ENCODE peak calls at places on chromosomes 1 and 21, in four cellular contexts. Q is fibroblast of pulmonary artery, S is right lobe of liver, F is left ventricle myocardium inferior. L is an unnamed sample.

GRCh38 chr1:48936436-48936835 is 159.7 kb upstream of the BEND5 start:
- DNase-seq in S (no peak), Q (peak; percentile 10), F (no peak), L (no peak)

GRCh38 chr21:41363370-41364270 is 1.8 kb downstream of the MX2 start:
- DNase-seq in F (no peak), Q (no peak), S (no peak), L (no peak)

GRCh38 chr1:114353233-114353632 is 157.8 kb downstream of the TRIM33 start:
- DNase-seq in S (peak; percentile 41), F (peak; percentile 71), Q (peak; percentile 88), L (peak; percentile 35)

GRCh38 chr1:26378088-26378878 is 5.7 kb upstream of the ZNF683 start:
- DNase-seq in S (no peak), F (no peak), Q (peak; percentile 96), L (no peak)

GRCh38 chr1:41580520-41581172 is 96.2 kb upstream of the EDN2 start:
- DNase-seq in F (no peak), S (no peak), Q (no peak), L (no peak)

GRCh38 chr1:25700124-25700523 is 83.5 kb downstream of the MAN1C1 start:
- DNase-seq in F (peak; percentile 81), S (no peak), Q (peak; percentile 80), L (no peak)

GRCh38 chr1:14181191-14181793 is 417.2 kb upstream of the KAZN start:
- DNase-seq in F (no peak), S (no peak), Q (no peak), L (no peak)

GRCh38 chr1:23278717-23279116 is 61.4 kb upstream of the HTR1D start:
- DNase-seq in S (no peak), F (no peak), Q (no peak), L (no peak)

GRCh38 chr1:67316180-67316902 is 8.7 kb downstream of the IL12RB2 start:
- DNase-seq in S (no peak), F (no peak), Q (no peak), L (no peak)

GRCh38 chr21:29403922-29404538 is 105.3 kb downstream of the BACH1 start:
- DNase-seq in S (no peak), F (no peak), Q (no peak), L (peak; percentile 52)

GRCh38 chr1:218664385-218665170 is 319.4 kb downstream of the TGFB2 start:
- DNase-seq in S (no peak), Q (no peak), F (no peak), L (no peak)

GRCh38 chr1:3542635-3543034 is 68.7 kb downstream of the MEGF6 start:
- DNase-seq in S (no peak), Q (no peak), F (no peak), L (no peak)

GRCh38 chr1:109793486-109794318 is 30.0 kb upstream of the EPS8L3 start:
- DNase-seq in F (no peak), Q (peak; percentile 78), S (no peak), L (no peak)

GRCh38 chr1:201396859-201397464 is 2.2 kb downstream of the LAD1 start:
- DNase-seq in Q (no peak), S (peak; percentile 85), F (no peak), L (peak; percentile 79)

GRCh38 chr1:212531267-212531666 is 77.3 kb upstream of the ATF3 start:
- DNase-seq in F (no peak), S (no peak), Q (no peak), L (no peak)

GRCh38 chr1:8427986-8428385 is 110.1 kb downstream of the SLC45A1 start:
- DNase-seq in S (no peak), F (no peak), Q (no peak), L (no peak)

GRCh38 chr1:163824006-163824405 is 502.3 kb downstream of the NUF2 start:
- DNase-seq in F (peak; percentile 54), Q (peak; percentile 78), S (no peak), L (peak; percentile 33)

GRCh38 chr1:31715097-31715872 is 11.5 kb upstream of the COL16A1 start:
- DNase-seq in Q (peak; percentile 88), F (peak; percentile 95), S (peak; percentile 87), L (peak; percentile 90)

GRCh38 chr1:33143181-33143580 is 38.7 kb downstream of the TRIM62 start:
- DNase-seq in S (no peak), Q (peak; percentile 25), F (no peak), L (no peak)

GRCh38 chr1:95027046-95027445 is 45.7 kb downstream of the ALG14 start:
- DNase-seq in S (no peak), Q (peak; percentile 30), F (no peak), L (no peak)

DNA sequence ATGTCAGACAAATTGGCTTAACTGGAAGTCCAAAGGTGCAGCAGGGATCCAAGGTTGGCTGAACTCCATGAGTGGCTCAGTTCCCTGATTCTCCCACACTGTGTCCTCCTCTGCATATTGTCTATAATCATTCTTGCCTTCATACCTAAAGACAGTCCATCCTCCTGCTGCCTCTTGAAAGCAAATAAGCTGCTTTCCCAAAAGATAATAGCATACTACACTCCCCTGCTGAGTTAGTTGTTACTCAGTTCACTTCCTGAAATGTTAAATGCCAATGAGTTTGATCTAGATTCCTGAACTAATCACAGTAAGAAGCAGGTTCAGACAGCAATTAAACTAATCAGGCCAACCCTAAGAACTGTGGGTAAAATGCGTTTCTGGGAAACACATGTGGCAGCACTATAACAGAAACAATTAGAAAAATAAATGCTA is 51.0 kb upstream of the BOLA1 start:
- DNase-seq in S (peak; percentile 33), Q (no peak), F (no peak), L (no peak)
- H3K4me3 ChIP-seq in S (no peak overlapping the region), Q (peak overlapping the region; percentile 1), F (no peak overlapping the region), L (no peak overlapping the region)

GRCh38 chr1:216562383-216562782 is 139.1 kb upstream of the USH2A start:
- DNase-seq in Q (no peak), F (no peak), S (no peak), L (no peak)
- TF ChIP-seq CTCF in Q (no peak), F (no peak), S (peak; percentile 60), L (no peak)

DNA sequence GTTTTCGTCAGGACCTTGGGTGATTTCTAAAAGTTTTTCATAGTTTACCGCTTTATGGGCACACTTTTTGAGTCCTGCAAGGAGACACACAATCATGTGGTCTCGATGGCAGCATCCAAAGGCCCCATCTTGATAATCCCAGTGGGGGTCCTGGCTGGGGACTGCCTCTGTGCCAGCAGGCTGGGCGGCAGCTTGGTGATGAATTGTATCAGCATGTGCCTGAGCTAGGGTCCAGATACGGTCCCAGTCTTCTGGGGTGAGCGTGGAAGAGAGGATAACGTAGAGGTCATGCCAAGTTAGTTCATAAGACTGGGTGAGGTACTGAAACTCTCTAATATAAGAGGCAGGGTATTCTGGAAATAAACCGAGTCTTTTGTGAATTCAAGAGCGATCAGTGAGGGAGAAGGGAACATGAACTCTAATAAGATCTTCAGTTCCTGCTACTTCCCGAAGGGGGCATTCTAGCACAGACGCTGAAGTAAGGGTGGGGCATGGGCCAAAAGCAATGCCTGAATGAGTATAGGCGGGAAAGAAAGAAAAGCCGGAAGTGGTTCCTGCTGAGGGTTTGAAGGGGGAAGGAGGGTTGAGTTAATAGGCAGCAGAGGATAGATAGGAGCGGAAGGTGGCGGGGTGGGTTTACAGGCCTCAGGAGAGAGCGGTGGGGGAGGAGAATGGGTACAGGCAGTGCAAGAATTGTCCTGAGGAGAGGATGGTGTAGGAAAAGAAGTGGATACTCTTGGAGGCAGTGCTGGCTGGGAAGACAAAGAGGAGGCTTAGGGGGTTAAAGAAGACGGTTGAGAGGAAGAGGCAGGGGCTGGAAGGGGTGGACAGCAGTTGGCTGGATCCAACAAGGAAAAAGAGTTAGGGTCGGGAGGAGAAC is 1.6 kb downstream of the ERVH48-1 start:
- DNase-seq in Q (peak; percentile 90), F (peak; percentile 36), S (peak; percentile 51), L (no peak)
- H3K4me3 ChIP-seq in Q (no peak overlapping the region), F (peak overlapping the region; percentile 34), S (no peak overlapping the region), L (no peak overlapping the region)

DNA sequence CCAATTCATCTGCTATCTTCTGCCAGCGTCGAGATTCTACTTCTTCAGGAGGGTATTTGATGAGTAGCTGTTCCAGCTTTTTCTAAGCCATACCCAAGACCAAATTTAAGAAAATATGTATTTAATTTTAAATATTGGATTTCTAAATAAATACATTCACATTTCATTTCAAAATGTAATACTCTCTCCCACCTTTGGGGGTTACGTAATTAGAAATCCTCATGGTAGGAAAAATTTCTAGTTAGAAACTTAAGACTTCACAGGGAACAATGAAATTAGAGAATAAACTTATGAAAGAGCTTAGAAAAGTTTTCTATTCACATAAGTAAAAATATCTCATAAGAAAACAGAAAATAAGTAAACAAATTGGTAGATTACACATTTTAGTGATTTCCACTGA is 102.9 kb downstream of the ZZZ3 start:
- DNase-seq in S (no peak), F (no peak), Q (no peak), L (no peak)
- TF ChIP-seq CTCF in S (no peak), F (no peak), Q (no peak), L (no peak)

L was measured in left lung.